ENCODE peak calls at places on chromosomes 6 and 20, in ten cellular contexts. One of them, this sample, is unnamed.
A peak's percentile ranks its signal among the peaks of the same experiment; 100 is the strongest.

GRCh38 chr6:79586548-79586947 is 44.6 kb upstream of the SH3BGRL2 start:
- DNase-seq in IMR-90: peak; percentile 45
- DNase-seq in stomach: no peak
- DNase-seq in heart left ventricle: no peak
- DNase-seq in spleen: no peak
- DNase-seq in tibial nerve: no peak
- DNase-seq in Peyer's patch: no peak
- DNase-seq in body of pancreas: no peak
- DNase-seq in transverse colon: no peak
- DNase-seq in thyroid gland: no peak
- DNase-seq in this sample: no peak

GRCh38 chr6:1135726-1136414 is 176.0 kb upstream of the FOXQ1 start:
- DNase-seq in thyroid gland: no peak
- DNase-seq in body of pancreas: no peak
- DNase-seq in stomach: no peak
- DNase-seq in tibial nerve: no peak
- DNase-seq in heart left ventricle: no peak
- DNase-seq in spleen: no peak
- DNase-seq in transverse colon: no peak
- DNase-seq in IMR-90: no peak
- DNase-seq in Peyer's patch: no peak
- DNase-seq in this sample: no peak

GRCh38 chr6:134094436-134094835 is 42.0 kb upstream of the SLC2A12 start:
- DNase-seq in tibial nerve: no peak
- DNase-seq in heart left ventricle: no peak
- DNase-seq in spleen: no peak
- DNase-seq in IMR-90: no peak
- DNase-seq in transverse colon: no peak
- DNase-seq in body of pancreas: no peak
- DNase-seq in Peyer's patch: no peak
- DNase-seq in stomach: no peak
- DNase-seq in thyroid gland: no peak
- DNase-seq in this sample: no peak

GRCh38 chr6:125884656-125885055 is 71.9 kb upstream of the HINT3 start:
- DNase-seq in stomach: no peak
- DNase-seq in spleen: no peak
- DNase-seq in thyroid gland: no peak
- DNase-seq in transverse colon: no peak
- DNase-seq in Peyer's patch: no peak
- DNase-seq in body of pancreas: no peak
- DNase-seq in IMR-90: no peak
- DNase-seq in tibial nerve: no peak
- DNase-seq in heart left ventricle: no peak
- DNase-seq in this sample: no peak

GRCh38 chr6:116217069-116217468 is 36.8 kb downstream of the TSPYL4 start:
- DNase-seq in IMR-90: peak; percentile 52
- DNase-seq in stomach: no peak
- DNase-seq in spleen: no peak
- DNase-seq in thyroid gland: no peak
- DNase-seq in heart left ventricle: no peak
- DNase-seq in tibial nerve: no peak
- DNase-seq in body of pancreas: no peak
- DNase-seq in transverse colon: no peak
- DNase-seq in Peyer's patch: no peak
- DNase-seq in this sample: no peak

GRCh38 chr6:52019092-52019491 is 68.3 kb downstream of the PKHD1 start:
- DNase-seq in body of pancreas: no peak
- DNase-seq in stomach: no peak
- DNase-seq in heart left ventricle: no peak
- DNase-seq in thyroid gland: no peak
- DNase-seq in Peyer's patch: no peak
- DNase-seq in transverse colon: no peak
- DNase-seq in IMR-90: no peak
- DNase-seq in tibial nerve: no peak
- DNase-seq in spleen: no peak
- DNase-seq in this sample: no peak

GRCh38 chr6:35197196-35197595 is 16.6 kb upstream of the SCUBE3 start:
- DNase-seq in stomach: no peak
- DNase-seq in transverse colon: no peak
- DNase-seq in Peyer's patch: no peak
- DNase-seq in tibial nerve: no peak
- DNase-seq in spleen: no peak
- DNase-seq in body of pancreas: no peak
- DNase-seq in heart left ventricle: no peak
- DNase-seq in thyroid gland: no peak
- DNase-seq in IMR-90: no peak
- DNase-seq in this sample: no peak

GRCh38 chr20:25055711-25056492 is 2.0 kb downstream of the ACSS1 start:
- DNase-seq in tibial nerve: no peak
- DNase-seq in Peyer's patch: peak; percentile 81
- DNase-seq in heart left ventricle: no peak
- DNase-seq in thyroid gland: peak; percentile 51
- DNase-seq in IMR-90: peak; percentile 4
- DNase-seq in spleen: peak; percentile 70
- DNase-seq in stomach: peak; percentile 32
- DNase-seq in body of pancreas: peak; percentile 47
- DNase-seq in transverse colon: peak; percentile 30
- DNase-seq in this sample: peak; percentile 49

GRCh38 chr20:2671977-2672376 is 8.0 kb upstream of the IDH3B start:
- DNase-seq in transverse colon: no peak
- DNase-seq in thyroid gland: no peak
- DNase-seq in heart left ventricle: no peak
- DNase-seq in IMR-90: no peak
- DNase-seq in Peyer's patch: no peak
- DNase-seq in stomach: no peak
- DNase-seq in tibial nerve: no peak
- DNase-seq in body of pancreas: no peak
- DNase-seq in spleen: peak; percentile 9
- DNase-seq in this sample: no peak

GRCh38 chr20:9269280-9269971 is 200.5 kb downstream of the PLCB4 start:
- DNase-seq in transverse colon: no peak
- DNase-seq in heart left ventricle: no peak
- DNase-seq in Peyer's patch: no peak
- DNase-seq in tibial nerve: no peak
- DNase-seq in thyroid gland: no peak
- DNase-seq in IMR-90: peak; percentile 71
- DNase-seq in stomach: no peak
- DNase-seq in spleen: no peak
- DNase-seq in body of pancreas: no peak
- DNase-seq in this sample: no peak

GRCh38 chr6:11714116-11714797 is 64.3 kb downstream of the ADTRP start:
- DNase-seq in transverse colon: no peak
- DNase-seq in IMR-90: no peak
- DNase-seq in heart left ventricle: no peak
- DNase-seq in stomach: no peak
- DNase-seq in Peyer's patch: no peak
- DNase-seq in body of pancreas: no peak
- DNase-seq in tibial nerve: no peak
- DNase-seq in thyroid gland: no peak
- DNase-seq in spleen: no peak
- DNase-seq in this sample: no peak

GRCh38 chr20:37075932-37076685 is 19.7 kb downstream of the RBL1 start:
- DNase-seq in tibial nerve: no peak
- DNase-seq in stomach: no peak
- DNase-seq in transverse colon: no peak
- DNase-seq in IMR-90: peak; percentile 52
- DNase-seq in Peyer's patch: no peak
- DNase-seq in spleen: no peak
- DNase-seq in body of pancreas: no peak
- DNase-seq in heart left ventricle: no peak
- DNase-seq in thyroid gland: no peak
- DNase-seq in this sample: no peak

GRCh38 chr6:119161450-119161849 is 83.0 kb upstream of the FAM184A start:
- DNase-seq in IMR-90: no peak
- DNase-seq in thyroid gland: no peak
- DNase-seq in body of pancreas: no peak
- DNase-seq in stomach: no peak
- DNase-seq in Peyer's patch: no peak
- DNase-seq in spleen: no peak
- DNase-seq in transverse colon: no peak
- DNase-seq in tibial nerve: no peak
- DNase-seq in heart left ventricle: no peak
- DNase-seq in this sample: no peak

GRCh38 chr20:44188752-44189151 is 1.8 kb upstream of the JPH2 start:
- DNase-seq in IMR-90: no peak
- DNase-seq in spleen: no peak
- DNase-seq in heart left ventricle: no peak
- DNase-seq in Peyer's patch: no peak
- DNase-seq in thyroid gland: peak; percentile 65
- DNase-seq in transverse colon: no peak
- DNase-seq in tibial nerve: no peak
- DNase-seq in body of pancreas: no peak
- DNase-seq in stomach: no peak
- DNase-seq in this sample: no peak

GRCh38 chr20:47122560-47122959 is 227.9 kb downstream of the EYA2 start:
- DNase-seq in stomach: no peak
- DNase-seq in tibial nerve: no peak
- DNase-seq in body of pancreas: no peak
- DNase-seq in transverse colon: no peak
- DNase-seq in spleen: no peak
- DNase-seq in Peyer's patch: no peak
- DNase-seq in thyroid gland: no peak
- DNase-seq in heart left ventricle: no peak
- DNase-seq in IMR-90: no peak
- DNase-seq in this sample: no peak

GRCh38 chr20:59324441-59324840 is 24.0 kb downstream of the EDN3 start:
- DNase-seq in body of pancreas: no peak
- DNase-seq in transverse colon: no peak
- DNase-seq in IMR-90: no peak
- DNase-seq in tibial nerve: no peak
- DNase-seq in spleen: no peak
- DNase-seq in heart left ventricle: no peak
- DNase-seq in Peyer's patch: peak; percentile 36
- DNase-seq in thyroid gland: peak; percentile 38
- DNase-seq in stomach: no peak
- DNase-seq in this sample: no peak

GRCh38 chr6:162778603-162779002 is 50.8 kb downstream of the PACRG start:
- DNase-seq in transverse colon: no peak
- DNase-seq in spleen: no peak
- DNase-seq in tibial nerve: no peak
- DNase-seq in heart left ventricle: no peak
- DNase-seq in body of pancreas: no peak
- DNase-seq in IMR-90: no peak
- DNase-seq in thyroid gland: no peak
- DNase-seq in stomach: no peak
- DNase-seq in Peyer's patch: no peak
- DNase-seq in this sample: no peak
- H3K36me3 ChIP-seq in transverse colon: no peaks in the 10 kb centered on the region
- H3K36me3 ChIP-seq in spleen: no peaks in the 10 kb centered on the region
- H3K36me3 ChIP-seq in tibial nerve: no peaks in the 10 kb centered on the region
- H3K36me3 ChIP-seq in heart left ventricle: no peaks in the 10 kb centered on the region
- H3K36me3 ChIP-seq in body of pancreas: no peaks in the 10 kb centered on the region
- H3K36me3 ChIP-seq in IMR-90: no peaks in the 10 kb centered on the region
- H3K36me3 ChIP-seq in thyroid gland: no peaks in the 10 kb centered on the region
- H3K36me3 ChIP-seq in stomach: no peaks in the 10 kb centered on the region
- H3K36me3 ChIP-seq in Peyer's patch: no peaks in the 10 kb centered on the region
- H3K36me3 ChIP-seq in this sample: no peaks in the 10 kb centered on the region

GRCh38 chr20:34843421-34843820 is 18.0 kb upstream of the NCOA6 start:
- DNase-seq in stomach: no peak
- DNase-seq in transverse colon: no peak
- DNase-seq in tibial nerve: no peak
- DNase-seq in IMR-90: no peak
- DNase-seq in thyroid gland: no peak
- DNase-seq in Peyer's patch: no peak
- DNase-seq in spleen: no peak
- DNase-seq in body of pancreas: no peak
- DNase-seq in heart left ventricle: no peak
- DNase-seq in this sample: no peak

GRCh38 chr20:34842143-34842542 is 16.7 kb upstream of the NCOA6 start:
- DNase-seq in stomach: no peak
- DNase-seq in IMR-90: no peak
- DNase-seq in heart left ventricle: no peak
- DNase-seq in tibial nerve: no peak
- DNase-seq in Peyer's patch: no peak
- DNase-seq in spleen: no peak
- DNase-seq in body of pancreas: no peak
- DNase-seq in thyroid gland: no peak
- DNase-seq in transverse colon: no peak
- DNase-seq in this sample: no peak
- TF ChIP-seq POLR2A in stomach: no peak
- TF ChIP-seq POLR2A in IMR-90: no peak
- TF ChIP-seq POLR2A in heart left ventricle: no peak
- TF ChIP-seq POLR2A in tibial nerve: no peak
- TF ChIP-seq POLR2A in Peyer's patch: no peak
- TF ChIP-seq POLR2A in spleen: no peak
- TF ChIP-seq POLR2A in body of pancreas: no peak
- TF ChIP-seq POLR2A in thyroid gland: no peak
- TF ChIP-seq POLR2A in transverse colon: no peak
- TF ChIP-seq POLR2A in this sample: no peak

GRCh38 chr6:2841264-2842138 is at the start of gene SERPINB1:
- DNase-seq in heart left ventricle: peak; percentile 95
- DNase-seq in body of pancreas: peak; percentile 92
- DNase-seq in transverse colon: peak; percentile 95
- DNase-seq in spleen: peak; percentile 99
- DNase-seq in thyroid gland: peak; percentile 86
- DNase-seq in IMR-90: peak; percentile 97
- DNase-seq in stomach: peak; percentile 94
- DNase-seq in Peyer's patch: peak; percentile 96
- DNase-seq in tibial nerve: peak; percentile 74
- DNase-seq in this sample: peak; percentile 79

GRCh38 chr6:2842139-2842552 is 483 bp upstream of the SERPINB1 start:
- DNase-seq in body of pancreas: no peak
- DNase-seq in IMR-90: no peak
- DNase-seq in thyroid gland: no peak
- DNase-seq in tibial nerve: no peak
- DNase-seq in transverse colon: no peak
- DNase-seq in stomach: no peak
- DNase-seq in heart left ventricle: no peak
- DNase-seq in Peyer's patch: no peak
- DNase-seq in spleen: no peak
- DNase-seq in this sample: no peak

GRCh38 chr6:2839195-2839981 is 2.3 kb downstream of the SERPINB1 start:
- DNase-seq in thyroid gland: peak; percentile 55
- DNase-seq in tibial nerve: no peak
- DNase-seq in transverse colon: peak; percentile 36
- DNase-seq in spleen: no peak
- DNase-seq in stomach: peak; percentile 48
- DNase-seq in body of pancreas: peak; percentile 31
- DNase-seq in IMR-90: peak; percentile 83
- DNase-seq in Peyer's patch: peak; percentile 60
- DNase-seq in heart left ventricle: peak; percentile 59
- DNase-seq in this sample: no peak

GRCh38 chr6:2839982-2840793 is 1.5 kb downstream of the SERPINB1 start:
- DNase-seq in transverse colon: no peak
- DNase-seq in stomach: no peak
- DNase-seq in tibial nerve: no peak
- DNase-seq in heart left ventricle: no peak
- DNase-seq in spleen: no peak
- DNase-seq in IMR-90: no peak
- DNase-seq in body of pancreas: no peak
- DNase-seq in Peyer's patch: peak; percentile 52
- DNase-seq in thyroid gland: no peak
- DNase-seq in this sample: no peak

GRCh38 chr6:2840794-2841061 is 935 bp downstream of the SERPINB1 start:
- DNase-seq in spleen: no peak
- DNase-seq in heart left ventricle: no peak
- DNase-seq in stomach: no peak
- DNase-seq in thyroid gland: no peak
- DNase-seq in IMR-90: no peak
- DNase-seq in body of pancreas: no peak
- DNase-seq in transverse colon: no peak
- DNase-seq in Peyer's patch: peak; percentile 50
- DNase-seq in tibial nerve: no peak
- DNase-seq in this sample: no peak
- H3K4me3 ChIP-seq in spleen: peak overlapping the region; percentile 84
- H3K4me3 ChIP-seq in heart left ventricle: peak overlapping the region; percentile 70
- H3K4me3 ChIP-seq in stomach: peak overlapping the region; percentile 61
- H3K4me3 ChIP-seq in thyroid gland: no peak overlapping the region
- H3K4me3 ChIP-seq in IMR-90: peak overlapping the region; percentile 34
- H3K4me3 ChIP-seq in body of pancreas: peak overlapping the region; percentile 40
- H3K4me3 ChIP-seq in transverse colon: peak overlapping the region; percentile 68
- H3K4me3 ChIP-seq in Peyer's patch: peak overlapping the region; percentile 77
- H3K4me3 ChIP-seq in tibial nerve: peak overlapping the region; percentile 67
- H3K4me3 ChIP-seq in this sample: peak overlapping the region; percentile 69

GRCh38 chr20:45845452-45845851 is 11.7 kb downstream of the ACOT8 start:
- DNase-seq in spleen: peak; percentile 2
- DNase-seq in heart left ventricle: no peak
- DNase-seq in IMR-90: no peak
- DNase-seq in body of pancreas: no peak
- DNase-seq in tibial nerve: no peak
- DNase-seq in transverse colon: no peak
- DNase-seq in Peyer's patch: no peak
- DNase-seq in thyroid gland: no peak
- DNase-seq in stomach: no peak
- DNase-seq in this sample: no peak
- H3K36me3 ChIP-seq in spleen: peaks cover 71% of the 10 kb centered on the region
- H3K36me3 ChIP-seq in heart left ventricle: peaks cover 38% of the 10 kb centered on the region
- H3K36me3 ChIP-seq in IMR-90: peaks cover 62% of the 10 kb centered on the region
- H3K36me3 ChIP-seq in body of pancreas: peaks cover 17% of the 10 kb centered on the region
- H3K36me3 ChIP-seq in tibial nerve: peaks cover 21% of the 10 kb centered on the region
- H3K36me3 ChIP-seq in transverse colon: no peaks in the 10 kb centered on the region
- H3K36me3 ChIP-seq in Peyer's patch: no peaks in the 10 kb centered on the region
- H3K36me3 ChIP-seq in thyroid gland: peaks cover 31% of the 10 kb centered on the region
- H3K36me3 ChIP-seq in stomach: peaks cover 92% of the 10 kb centered on the region
- H3K36me3 ChIP-seq in this sample: no peaks in the 10 kb centered on the region

This sample was measured in ovary.